ENCODE peak calls at places on chromosomes 13 and 19, in ten cellular contexts. J is cardiac muscle cell; O is heart right ventricle; W is CD8-positive, alpha-beta memory T cell; V is adrenal gland; L is tibial nerve; Q is GM23338; X is ascending aorta; T is tibial artery; I is mammary epithelial cell. Y is an unnamed sample. For H3K27me3, the result is how much of the 10 kb centered on the place peaks cover.

GRCh38 chr13:65943024-65943423 is 1287.1 kb downstream of the PCDH9 start:
- DNase-seq in J (peak), O (no peak), W (no peak), V (no peak), L (no peak), Q (no peak), X (no peak), T (no peak), I (no peak), Y (no peak)

GRCh38 chr13:48596128-48596429 is 57.6 kb upstream of the CYSLTR2 start:
- DNase-seq in J (no peak), O (no peak), W (no peak), V (no peak), L (no peak), Q (no peak), X (no peak), T (no peak), I (no peak), Y (no peak)

GRCh38 chr13:20274466-20274865 is 42.3 kb upstream of the GJB6 start:
- DNase-seq in J (no peak), O (no peak), W (no peak), V (no peak), L (no peak), Q (no peak), X (no peak), T (no peak), I (peak), Y (no peak)

GRCh38 chr19:1855828-1856255 is 7.5 kb downstream of the KLF16 start:
- DNase-seq in J (no peak), O (no peak), W (no peak), V (no peak), L (no peak), Q (no peak), X (no peak), T (no peak), I (no peak), Y (no peak)

GRCh38 chr13:18959996-18960395 is 221.6 kb downstream of the TUBA3C start:
- DNase-seq in J (no peak), O (no peak), W (no peak), V (no peak), L (no peak), Q (no peak), X (no peak), T (no peak), I (no peak), Y (no peak)

GRCh38 chr13:60482012-60482411 is 85.0 kb downstream of the TDRD3 start:
- DNase-seq in J (peak), O (no peak), W (no peak), V (no peak), L (no peak), Q (no peak), X (no peak), T (no peak), I (peak), Y (no peak)

GRCh38 chr13:73138276-73138950 is 79.6 kb downstream of the KLF5 start:
- DNase-seq in J (peak), O (no peak), W (no peak), V (no peak), L (peak), Q (peak), X (no peak), T (no peak), I (no peak), Y (no peak)

GRCh38 chr13:93857126-93857525 is 622.4 kb downstream of the DCT start:
- DNase-seq in J (peak), O (no peak), W (no peak), V (no peak), L (no peak), Q (no peak), X (no peak), T (no peak), I (peak), Y (no peak)

GRCh38 chr13:37747071-37747612 is 122.4 kb downstream of the TRPC4 start:
- DNase-seq in J (peak), O (no peak), W (no peak), V (no peak), L (no peak), Q (no peak), X (no peak), T (no peak), I (peak), Y (peak)

GRCh38 chr13:66210677-66211076 is 1019.5 kb downstream of the PCDH9 start:
- DNase-seq in J (peak), O (no peak), W (no peak), V (no peak), L (no peak), Q (no peak), X (no peak), T (no peak), I (no peak), Y (peak)

GRCh38 chr13:107562222-107562621 is 653.1 kb downstream of the LIG4 start:
- DNase-seq in J (no peak), O (no peak), W (no peak), V (no peak), L (no peak), Q (no peak), X (no peak), T (no peak), I (no peak), Y (no peak)

GRCh38 chr19:51139299-51140018 is 2.6 kb upstream of the SIGLEC7 start:
- DNase-seq in J (no peak), O (no peak), W (no peak), V (no peak), L (no peak), Q (no peak), X (no peak), T (no peak), I (no peak), Y (no peak)

GRCh38 chr13:113774177-113775107 is 15.4 kb downstream of the TMEM255B start:
- DNase-seq in J (peak), O (no peak), W (no peak), V (peak), L (no peak), Q (no peak), X (no peak), T (no peak), I (peak), Y (no peak)

GRCh38 chr13:70253834-70254233 is 145.6 kb upstream of the KLHL1 start:
- DNase-seq in J (no peak), O (no peak), W (no peak), V (no peak), L (no peak), Q (no peak), X (no peak), T (no peak), I (peak), Y (no peak)

GRCh38 chr13:47220453-47221150 is 323.7 kb upstream of the HTR2A start:
- DNase-seq in J (peak), O (no peak), W (no peak), V (no peak), L (no peak), Q (peak), X (no peak), T (no peak), I (no peak), Y (no peak)

GRCh38 chr19:36819130-36819630 is 19.0 kb downstream of the ZNF790 start:
- DNase-seq in J (no peak), O (no peak), W (no peak), V (no peak), L (no peak), Q (peak), X (no peak), T (no peak), I (no peak), Y (no peak)

GRCh38 chr19:14475251-14476073 is at the start of gene PTGER1:
- DNase-seq in J (peak), O (no peak), W (no peak), V (no peak), L (no peak), Q (peak), X (no peak), T (no peak), I (peak), Y (no peak)

GRCh38 chr19:10815969-10816635 is 19.9 kb downstream of the TMED1 start:
- DNase-seq in J (no peak), O (no peak), W (no peak), V (no peak), L (no peak), Q (peak), X (no peak), T (no peak), I (no peak), Y (no peak)
- H3K4me3 ChIP-seq in J (no peak), O (peak), W (no peak), V (no peak), L (peak), Q (no peak), X (peak), T (peak), I (no peak), Y (peak)

DNA sequence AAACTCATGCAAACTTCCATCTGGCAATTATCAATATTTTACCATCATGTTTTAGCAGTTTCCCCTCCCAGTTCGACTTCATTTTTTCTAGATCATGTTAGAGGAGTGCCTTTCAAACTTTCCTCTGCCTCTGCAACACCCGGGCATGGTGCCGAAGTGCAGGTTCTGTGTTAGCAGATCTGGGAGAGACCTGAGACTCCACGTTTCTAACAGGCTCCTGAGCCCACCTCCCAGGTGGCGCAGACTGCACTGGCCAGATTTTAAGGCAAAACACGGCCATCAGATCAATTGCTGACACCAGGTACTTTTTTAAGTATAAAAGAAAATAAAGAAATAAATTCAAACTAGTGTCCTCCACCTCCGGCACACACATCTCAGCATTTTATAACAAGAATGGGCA is 128.2 kb upstream of the SOX1 start:
- DNase-seq in J (no peak), O (no peak), W (no peak), V (no peak), L (no peak), Q (no peak), X (no peak), T (no peak), I (no peak), Y (no peak)
- H3K27me3 ChIP-seq in J (under half), O (under half), W (under half), V (under half), L (under half), Q (under half), X (under half), T (under half), I (under half), Y (under half)

GRCh38 chr19:47779524-47780214 is 1.2 kb downstream of the SELENOW start:
- DNase-seq in J (no peak), O (peak), W (no peak), V (no peak), L (peak), Q (no peak), X (peak), T (peak), I (no peak), Y (no peak)
- H3K4me3 ChIP-seq in J (peak), O (peak), W (peak), V (no peak), L (peak), Q (peak), X (peak), T (peak), I (peak), Y (peak)

GRCh38 chr19:3362217-3362907 is 4.0 kb upstream of the NFIC start:
- DNase-seq in J (no peak), O (no peak), W (no peak), V (peak), L (no peak), Q (no peak), X (no peak), T (no peak), I (no peak), Y (no peak)
- H3K27me3 ChIP-seq in J (half or more), O (under half), W (under half), V (under half), L (under half), Q (half or more), X (under half), T (under half), I (under half), Y (under half)

DNA sequence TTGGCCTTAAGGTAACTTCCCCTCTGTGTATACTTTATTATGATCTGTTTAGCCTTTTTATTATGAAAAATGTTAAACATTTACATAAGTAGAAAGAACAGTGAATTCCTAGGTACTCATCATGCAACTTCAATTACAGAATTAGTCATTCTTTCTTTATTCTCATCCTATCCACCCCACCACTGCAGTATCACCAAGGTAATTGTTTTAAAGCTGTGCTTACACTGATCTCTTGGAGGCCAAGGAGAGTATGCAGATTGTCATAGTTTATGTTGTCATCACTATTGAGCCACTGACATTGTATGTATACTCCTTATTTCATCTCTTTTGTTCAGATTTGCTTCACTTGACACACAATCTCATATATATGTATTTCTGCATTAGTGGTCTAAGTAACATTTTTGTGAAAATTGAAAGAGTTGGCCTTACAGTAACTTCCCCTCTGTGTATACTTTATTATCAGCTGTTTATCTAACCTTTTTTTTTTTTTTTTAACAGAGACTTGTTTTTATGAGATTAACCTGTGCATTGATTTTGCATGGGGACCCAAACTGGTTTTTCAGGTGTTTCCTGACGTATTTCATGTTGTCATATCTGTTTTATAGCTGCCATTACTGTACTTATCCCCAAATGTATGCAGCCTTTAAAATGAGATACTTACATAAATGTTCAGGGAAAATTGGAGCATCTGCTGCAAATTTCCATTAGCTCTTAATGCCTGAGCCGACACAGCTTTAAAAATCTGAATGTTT is 4.5 kb downstream of the ZNF507 start:
- DNase-seq in J (no peak), O (no peak), W (no peak), V (no peak), L (no peak), Q (no peak), X (no peak), T (no peak), I (no peak), Y (no peak)
- H3K4me3 ChIP-seq in J (no peak), O (no peak), W (no peak), V (no peak), L (no peak), Q (no peak), X (no peak), T (no peak), I (no peak), Y (no peak)

Y was measured in BJ.